ENCODE peak calls at places on chromosomes 4 and X, in nine cellular contexts. V is occipital lobe, L is posterior cingulate gyrus, R is adrenal gland, N is neuronal stem cell, O is coronary artery, T is T-helper 2 cell, D is MCF 10A, E is tibial artery. W is an unnamed sample.

GRCh38 chrX:20951016-20951795 is 423.0 kb upstream of the CNKSR2 start:
- DNase-seq in V (no peak), L (no peak), R (no peak), N (no peak), O (no peak), T (no peak), D (peak), E (no peak), W (no peak)

GRCh38 chrX:138710311-138710791 is 1.2 kb downstream of the FGF13 start:
- DNase-seq in V (no peak), L (peak), R (no peak), N (peak), O (peak), T (no peak), D (no peak), E (no peak), W (peak)

GRCh38 chrX:40504801-40505605 is 75.8 kb upstream of the ATP6AP2 start:
- DNase-seq in V (no peak), L (no peak), R (no peak), N (no peak), O (no peak), T (no peak), D (peak), E (no peak), W (no peak)

GRCh38 chr4:185424905-185425599 is 712 bp downstream of the UFSP2 start:
- DNase-seq in V (no peak), L (no peak), R (no peak), N (no peak), O (no peak), T (no peak), D (peak), E (no peak), W (no peak)

GRCh38 chrX:25721564-25721963 is 416.6 kb upstream of the MAGEB18 start:
- DNase-seq in V (no peak), L (no peak), R (no peak), N (peak), O (no peak), T (peak), D (peak), E (no peak), W (no peak)

GRCh38 chrX:22164770-22165388 is 107.8 kb upstream of the CBLL2 start:
- DNase-seq in V (no peak), L (no peak), R (no peak), N (no peak), O (no peak), T (no peak), D (peak), E (no peak), W (no peak)

GRCh38 chrX:106875151-106875550 is 28.0 kb downstream of the RIPPLY1 start:
- DNase-seq in V (no peak), L (no peak), R (no peak), N (no peak), O (no peak), T (no peak), D (no peak), E (no peak), W (no peak)

GRCh38 chr4:132071815-132072214 is 1077.3 kb upstream of the PCDH10 start:
- DNase-seq in V (no peak), L (no peak), R (no peak), N (no peak), O (no peak), T (no peak), D (peak), E (no peak), W (no peak)

GRCh38 chrX:45445745-45446412 is 245.2 kb upstream of the DIPK2B start:
- DNase-seq in V (no peak), L (no peak), R (peak), N (no peak), O (no peak), T (peak), D (peak), E (no peak), W (no peak)

GRCh38 chr4:152499322-152499721 is 36.6 kb downstream of the FBXW7 start:
- DNase-seq in V (no peak), L (no peak), R (no peak), N (no peak), O (no peak), T (no peak), D (no peak), E (no peak), W (no peak)

GRCh38 chrX:109782994-109783711 is 50.1 kb upstream of the ACSL4 start:
- DNase-seq in V (no peak), L (no peak), R (no peak), N (no peak), O (no peak), T (peak), D (no peak), E (no peak), W (no peak)

GRCh38 chr4:14289708-14290107 is 662.2 kb upstream of the BOD1L1 start:
- DNase-seq in V (no peak), L (no peak), R (no peak), N (no peak), O (no peak), T (no peak), D (peak), E (no peak), W (no peak)

GRCh38 chr4:43331226-43332078 is 438.9 kb downstream of the GRXCR1 start:
- DNase-seq in V (no peak), L (no peak), R (no peak), N (no peak), O (no peak), T (no peak), D (peak), E (no peak), W (no peak)

GRCh38 chr4:74669702-74670101 is 124.6 kb downstream of the BTC start:
- DNase-seq in V (no peak), L (no peak), R (no peak), N (no peak), O (no peak), T (no peak), D (no peak), E (no peak), W (no peak)

GRCh38 chrX:29435396-29435795 is 780.0 kb upstream of the MAGEB2 start:
- DNase-seq in V (no peak), L (no peak), R (no peak), N (no peak), O (no peak), T (no peak), D (no peak), E (no peak), W (no peak)

GRCh38 chr4:36863601-36864000 is 380.9 kb upstream of the NWD2 start:
- DNase-seq in V (no peak), L (no peak), R (no peak), N (no peak), O (no peak), T (no peak), D (no peak), E (no peak), W (no peak)

GRCh38 chrX:125308653-125309052 is 11.0 kb upstream of the TEX13C start:
- DNase-seq in V (no peak), L (no peak), R (no peak), N (no peak), O (no peak), T (no peak), D (no peak), E (no peak), W (no peak)

GRCh38 chrX:9566150-9566621 is 101.3 kb downstream of the TBL1X start:
- DNase-seq in V (peak), L (peak), R (peak), N (no peak), O (no peak), T (peak), D (peak), E (peak), W (no peak)

GRCh38 chrX:70481424-70481823 is 36.8 kb downstream of the DLG3 start:
- DNase-seq in V (no peak), L (no peak), R (no peak), N (no peak), O (no peak), T (no peak), D (no peak), E (no peak), W (peak)

GRCh38 chr4:98446499-98447375 is 185.6 kb downstream of the RAP1GDS1 start:
- DNase-seq in V (no peak), L (no peak), R (no peak), N (no peak), O (no peak), T (peak), D (peak), E (no peak), W (no peak)

GRCh38 chr4:124631760-124632159 is 80.8 kb downstream of the ANKRD50 start:
- DNase-seq in V (no peak), L (no peak), R (peak), N (no peak), O (no peak), T (no peak), D (peak), E (peak), W (no peak)

GRCh38 chr4:185582651-185583400 is 47.5 kb upstream of the PDLIM3 start:
- DNase-seq in V (no peak), L (no peak), R (no peak), N (no peak), O (no peak), T (no peak), D (no peak), E (no peak), W (no peak)

GRCh38 chr4:139167774-139168444 is 9.1 kb downstream of the ELF2 start:
- DNase-seq in V (no peak), L (no peak), R (peak), N (no peak), O (no peak), T (peak), D (peak), E (no peak), W (no peak)

GRCh38 chr4:170979736-170980135 is 833.5 kb upstream of the GALNTL6 start:
- DNase-seq in V (peak), L (peak), R (no peak), N (no peak), O (no peak), T (no peak), D (no peak), E (no peak), W (no peak)

GRCh38 chr4:121138014-121138413 is 26.1 kb downstream of the TNIP3 start:
- DNase-seq in V (no peak), L (no peak), R (no peak), N (no peak), O (no peak), T (peak), D (no peak), E (no peak), W (no peak)

W was measured in nephron progenitor cell.